ENCODE peak calls at places on chromosome 10, in nine cellular contexts. O, B, U, J, M, A, C, Z and S are unnamed samples.

GRCh38 chr10:809671-810350 is 120.3 kb upstream of the DIP2C start:
- DNase-seq in O (no peak), B (no peak), U (no peak), J (peak), M (no peak), A (no peak), C (no peak), Z (no peak), S (no peak)

GRCh38 chr10:34916368-34916767 is 101.3 kb upstream of the PARD3 start:
- DNase-seq in O (no peak), B (no peak), U (no peak), J (no peak), M (no peak), A (no peak), C (peak), Z (no peak), S (no peak)

GRCh38 chr10:35640951-35641429 is 1.1 kb downstream of the FZD8 start:
- DNase-seq in O (no peak), B (peak), U (peak), J (no peak), M (peak), A (peak), C (peak), Z (peak), S (peak)

GRCh38 chr10:121437596-121437995 is 160.6 kb downstream of the FGFR2 start:
- DNase-seq in O (no peak), B (no peak), U (no peak), J (no peak), M (no peak), A (no peak), C (peak), Z (no peak), S (peak)

GRCh38 chr10:104274762-104275721 is 6.1 kb downstream of the GSTO2 start:
- DNase-seq in O (peak), B (peak), U (peak), J (no peak), M (peak), A (peak), C (peak), Z (peak), S (no peak)

GRCh38 chr10:127027786-127028185 is 122.6 kb downstream of the DOCK1 start:
- DNase-seq in O (no peak), B (no peak), U (no peak), J (no peak), M (no peak), A (no peak), C (no peak), Z (no peak), S (no peak)

GRCh38 chr10:87842220-87842641 is 21.1 kb downstream of the KLLN start:
- DNase-seq in O (no peak), B (no peak), U (no peak), J (no peak), M (no peak), A (peak), C (peak), Z (no peak), S (no peak)

GRCh38 chr10:44186150-44186549 is 198.7 kb downstream of the CXCL12 start:
- DNase-seq in O (no peak), B (no peak), U (no peak), J (no peak), M (no peak), A (no peak), C (peak), Z (no peak), S (no peak)

GRCh38 chr10:73649876-73650536 is 5.8 kb downstream of the SYNPO2L start:
- DNase-seq in O (no peak), B (no peak), U (no peak), J (no peak), M (no peak), A (no peak), C (peak), Z (no peak), S (no peak)

GRCh38 chr10:92125169-92125543 is 165.7 kb downstream of the CPEB3 start:
- DNase-seq in O (no peak), B (no peak), U (no peak), J (no peak), M (no peak), A (no peak), C (no peak), Z (no peak), S (no peak)

GRCh38 chr10:50807851-50808776 is 68.4 kb downstream of the ASAH2B start:
- DNase-seq in O (no peak), B (no peak), U (no peak), J (no peak), M (no peak), A (no peak), C (peak), Z (no peak), S (no peak)

GRCh38 chr10:28788767-28789166 is 111.4 kb downstream of the BAMBI start:
- DNase-seq in O (no peak), B (no peak), U (peak), J (no peak), M (no peak), A (no peak), C (no peak), Z (no peak), S (peak)